ENCODE peak calls at places on chromosomes 3 and 15, in six cellular contexts. S is activated CD4-positive, alpha-beta memory T cell treated with anti-CD3 and anti-CD28 coated beads, Interleukin-2, amount 10 ng/mL, durations not matched to agents 7 days and 5 days; H is activated T-helper 9 cell treated with anti-CD3 and anti-CD28 coated beads, Interleukin-2, amount 50 U/mL, for 16 hours; N is iris pigment epithelial cell; W is left ventricle myocardium inferior; T is A172. I is an unnamed sample.

GRCh38 chr15:61655881-61656280 is 404.4 kb downstream of the VPS13C start:
- DNase-seq in N (no peak), T (no peak), S (no peak), H (no peak), W (no peak), I (no peak)

GRCh38 chr15:98801234-98801561 is 152.9 kb downstream of the IGF1R start:
- DNase-seq in H (no peak), S (no peak), W (no peak), N (no peak), T (peak), I (peak)

GRCh38 chr3:98726084-98726483 is 37.1 kb upstream of the ST3GAL6 start:
- DNase-seq in H (no peak), S (no peak), T (peak), W (no peak), N (peak), I (peak)

GRCh38 chr3:124593442-124593829 is 136.8 kb upstream of the UMPS start:
- DNase-seq in N (no peak), T (no peak), W (no peak), S (no peak), H (no peak), I (no peak)

GRCh38 chr3:136734382-136735070 is 17.7 kb downstream of the STAG1 start:
- DNase-seq in T (no peak), W (no peak), N (no peak), S (no peak), H (no peak), I (no peak)

GRCh38 chr3:117721866-117722265 is 1012.3 kb downstream of the TUSC7 start:
- DNase-seq in T (no peak), W (no peak), S (no peak), N (no peak), H (no peak), I (no peak)

GRCh38 chr3:65864357-65864904 is 174.3 kb downstream of the MAGI1 start:
- DNase-seq in N (no peak), S (no peak), T (no peak), W (no peak), H (no peak), I (no peak)

GRCh38 chr15:101038327-101039003 is 119.3 kb downstream of the LRRK1 start:
- DNase-seq in N (no peak), T (no peak), S (peak), H (no peak), W (no peak), I (no peak)

GRCh38 chr15:78316211-78317077 is 17.0 kb upstream of the SKIC8 start:
- DNase-seq in T (no peak), N (no peak), H (no peak), W (no peak), S (no peak), I (no peak)

GRCh38 chr3:51386159-51386851 is 1.2 kb downstream of the MANF start:
- DNase-seq in T (no peak), H (no peak), S (peak), W (no peak), N (no peak), I (no peak)

GRCh38 chr15:80906159-80906775 is 83.4 kb downstream of the MESD start:
- DNase-seq in S (no peak), W (no peak), T (no peak), N (peak), H (no peak), I (peak)

GRCh38 chr15:61275901-61276300 is 46.8 kb upstream of the RORA start:
- DNase-seq in S (no peak), W (no peak), H (no peak), T (no peak), N (no peak), I (peak)

GRCh38 chr15:97680606-97681220 is 279.8 kb upstream of the ARRDC4 start:
- DNase-seq in W (no peak), N (no peak), H (no peak), T (no peak), S (no peak), I (no peak)

GRCh38 chr15:66387176-66388056 is 704 bp downstream of the MAP2K1 start:
- DNase-seq in H (peak), S (peak), N (peak), W (peak), T (peak), I (peak)

GRCh38 chr3:127781411-127782001 is 40.8 kb downstream of the MGLL start:
- DNase-seq in T (no peak), S (no peak), N (peak), H (no peak), W (peak), I (peak)

GRCh38 chr3:156576887-156577427 is 22.0 kb upstream of the SSR3 start:
- DNase-seq in H (no peak), T (no peak), W (no peak), S (no peak), N (no peak), I (no peak)

GRCh38 chr3:59517448-59517847 is 467.6 kb upstream of the CFAP20DC start:
- DNase-seq in T (no peak), S (no peak), W (no peak), N (no peak), H (no peak), I (no peak)

GRCh38 chr3:4850211-4850927 is 128.9 kb upstream of the BHLHE40 start:
- DNase-seq in N (no peak), S (peak), T (no peak), W (no peak), H (no peak), I (no peak)

GRCh38 chr15:25738171-25738792 is 124.8 kb downstream of the ATP10A start:
- DNase-seq in T (no peak), H (no peak), S (no peak), W (no peak), N (no peak), I (no peak)

GRCh38 chr3:44003801-44004200 is 237.9 kb upstream of the TOPAZ1 start:
- DNase-seq in W (no peak), S (no peak), T (no peak), H (no peak), N (no peak), I (no peak)

GRCh38 chr3:187112934-187113793 is 26.1 kb downstream of the RPL39L start:
- DNase-seq in T (peak), S (no peak), H (no peak), N (peak), W (no peak), I (peak)

GRCh38 chr3:128548426-128549282 is 55.7 kb upstream of the GATA2 start:
- DNase-seq in S (no peak), W (no peak), T (peak), N (peak), H (no peak), I (no peak)

I was measured in astrocyte of the hippocampus.